ENCODE peak calls at places on chromosomes 6 and 20, in four cellular contexts. X, Q, T and K are unnamed samples.

GRCh38 chr20:6575912-6576391 is 191.5 kb upstream of the BMP2 start:
- DNase-seq in X (no peak), Q (no peak), T (no peak), K (no peak)

GRCh38 chr6:161369339-161369738 is 95.5 kb upstream of the AGPAT4 start:
- DNase-seq in X (no peak), Q (no peak), T (peak; percentile 50), K (peak; percentile 38)

GRCh38 chr6:21241231-21242130 is 352.1 kb upstream of the SOX4 start:
- DNase-seq in X (no peak), Q (no peak), T (no peak), K (no peak)

GRCh38 chr20:49579195-49579594 is 11.3 kb upstream of the PTGIS start:
- DNase-seq in X (no peak), Q (no peak), T (no peak), K (no peak)

GRCh38 chr20:40688129-40689099 is 622 bp downstream of the MAFB start:
- DNase-seq in X (no peak), Q (no peak), T (peak; percentile 23), K (no peak)

GRCh38 chr6:102553214-102553613 is 1159.7 kb downstream of the GRIK2 start:
- DNase-seq in X (no peak), Q (no peak), T (no peak), K (no peak)

GRCh38 chr6:45613678-45614077 is 235.9 kb upstream of the SUPT3H start:
- DNase-seq in X (no peak), Q (no peak), T (no peak), K (no peak)

GRCh38 chr6:6614096-6614964 is 25.8 kb downstream of the LY86 start:
- DNase-seq in X (no peak), Q (no peak), T (no peak), K (no peak)

GRCh38 chr6:161694995-161695394 is 421.1 kb upstream of the AGPAT4 start:
- DNase-seq in X (no peak), Q (no peak), T (peak; percentile 17), K (no peak)

GRCh38 chr6:118317581-118318563 is 230.2 kb upstream of the PLN start:
- DNase-seq in X (no peak), Q (no peak), T (no peak), K (no peak)

GRCh38 chr6:6697620-6698019 is 109.1 kb downstream of the LY86 start:
- DNase-seq in X (no peak), Q (no peak), T (no peak), K (no peak)

GRCh38 chr6:56073761-56074160 is 173.6 kb downstream of the COL21A1 start:
- DNase-seq in X (no peak), Q (no peak), T (no peak), K (no peak)

GRCh38 chr6:154156135-154156948 is 117.3 kb downstream of the OPRM1 start:
- DNase-seq in X (peak; percentile 29), Q (no peak), T (peak; percentile 63), K (no peak)

GRCh38 chr6:16711551-16712249 is 49.6 kb downstream of the ATXN1 start:
- DNase-seq in X (peak; percentile 41), Q (no peak), T (peak; percentile 69), K (no peak)

GRCh38 chr6:27940766-27941165 is 16.3 kb upstream of the OR2B6 start:
- DNase-seq in X (no peak), Q (no peak), T (no peak), K (no peak)

GRCh38 chr6:98747960-98748359 is 86.4 kb upstream of the POU3F2 start:
- DNase-seq in X (no peak), Q (no peak), T (no peak), K (no peak)

GRCh38 chr6:8688823-8689222 is 253.5 kb upstream of the SLC35B3 start:
- DNase-seq in X (no peak), Q (no peak), T (no peak), K (no peak)

GRCh38 chr6:36917541-36918193 is 31.9 kb downstream of the C6orf89 start:
- DNase-seq in X (no peak), Q (no peak), T (no peak), K (no peak)

GRCh38 chr20:50759678-50760077 is 28.3 kb downstream of the PARD6B start:
- DNase-seq in X (no peak), Q (no peak), T (no peak), K (no peak)

GRCh38 chr6:11218827-11219826 is 13.3 kb downstream of the NEDD9 start:
- DNase-seq in X (no peak), Q (no peak), T (peak; percentile 71), K (no peak)

GRCh38 chr20:63978319-63979220 is 872 bp downstream of the SAMD10 start:
- DNase-seq in X (peak; percentile 40), Q (peak; percentile 44), T (peak; percentile 97), K (no peak)

GRCh38 chr6:37684801-37685200 is 12.9 kb downstream of the MDGA1 start:
- DNase-seq in X (no peak), Q (no peak), T (no peak), K (no peak)

GRCh38 chr20:9815662-9816061 is 23.2 kb downstream of the PAK5 start:
- DNase-seq in X (no peak), Q (no peak), T (no peak), K (no peak)

GRCh38 chr6:13068558-13069210 is 259.7 kb downstream of the TBC1D7 start:
- DNase-seq in X (no peak), Q (no peak), T (no peak), K (no peak)

GRCh38 chr20:9117548-9117947 is 48.7 kb downstream of the PLCB4 start:
- DNase-seq in X (no peak), Q (no peak), T (no peak), K (no peak)

GRCh38 chr6:74369556-74369993 is 673.6 kb downstream of the CD109 start:
- DNase-seq in X (no peak), Q (no peak), T (no peak), K (no peak)

GRCh38 chr6:227812-228338 is 64.4 kb upstream of the DUSP22 start:
- DNase-seq in X (no peak), Q (no peak), T (no peak), K (no peak)

GRCh38 chr20:51172558-51173428 is 149.9 kb upstream of the KCNG1 start:
- DNase-seq in X (no peak), Q (no peak), T (no peak), K (no peak)